ENCODE peak calls at places on chromosomes 4 and X, in nine cellular contexts. Z is Caco-2, O is astrocyte of the spinal cord, N is sigmoid colon, J is GM23338, Y is fibroblast of the aortic adventitia, R is cardiac muscle cell, I is endothelial cell, K is lower lobe of right lung. E is an unnamed sample.

GRCh38 chrX:48531359-48531954 is 8.1 kb upstream of the TBC1D25 start:
- DNase-seq in Z (no peak), R (no peak), O (peak), K (no peak), N (peak), J (no peak), Y (peak), I (no peak), E (no peak)

GRCh38 chrX:642436-643210 is 12.0 kb downstream of the SHOX start:
- DNase-seq in O (no peak), K (no peak), R (no peak), I (no peak), J (peak), Z (no peak), N (no peak), Y (no peak), E (no peak)

GRCh38 chrX:49053223-49054072 is 5.4 kb upstream of the CCDC120 start:
- DNase-seq in K (peak), J (peak), O (peak), Z (peak), I (peak), Y (peak), N (peak), R (peak), E (peak)

GRCh38 chrX:16727637-16728036 is 8.2 kb downstream of the SYAP1 start:
- DNase-seq in J (no peak), O (no peak), K (no peak), R (no peak), Z (no peak), Y (no peak), N (no peak), I (no peak), E (no peak)

GRCh38 chr4:139005774-139006173 is 9.8 kb upstream of the NOCT start:
- DNase-seq in J (no peak), Y (no peak), O (no peak), N (no peak), R (no peak), K (no peak), I (no peak), Z (no peak), E (no peak)

GRCh38 chr4:122104184-122104583 is 47.9 kb upstream of the BLTP1 start:
- DNase-seq in K (no peak), J (no peak), N (no peak), Z (no peak), O (no peak), Y (no peak), I (no peak), R (no peak), E (no peak)

GRCh38 chrX:54423161-54423888 is 16.9 kb upstream of the TSR2 start:
- DNase-seq in K (no peak), Z (no peak), I (peak), Y (no peak), R (peak), J (peak), O (no peak), N (no peak), E (peak)

GRCh38 chrX:87900320-87900908 is 382.8 kb downstream of the KLHL4 start:
- DNase-seq in I (no peak), Y (no peak), N (no peak), O (no peak), J (peak), K (no peak), Z (no peak), R (no peak), E (no peak)

GRCh38 chrX:73977542-73978169 is 326.3 kb upstream of the ZCCHC13 start:
- DNase-seq in J (peak), O (peak), K (no peak), I (no peak), Y (no peak), N (no peak), Z (no peak), R (no peak), E (no peak)

GRCh38 chr4:128241425-128241913 is 46.1 kb downstream of the PGRMC2 start:
- DNase-seq in I (no peak), J (no peak), O (peak), R (no peak), K (no peak), Z (no peak), Y (peak), N (no peak), E (no peak)

GRCh38 chr4:123593655-123594054 is 197.1 kb downstream of the SPRY1 start:
- DNase-seq in N (no peak), R (no peak), J (no peak), K (no peak), I (no peak), O (no peak), Z (no peak), Y (no peak), E (no peak)

GRCh38 chr4:107258359-107258758 is 222.2 kb upstream of the DKK2 start:
- DNase-seq in N (no peak), O (peak), I (no peak), R (no peak), K (no peak), Z (no peak), Y (peak), J (no peak), E (no peak)

GRCh38 chrX:37912286-37912685 is 64.9 kb upstream of the DYNLT3 start:
- DNase-seq in Z (no peak), K (no peak), O (peak), Y (peak), J (no peak), N (no peak), R (no peak), I (no peak), E (no peak)

GRCh38 chr4:112704991-112705845 is 68.3 kb downstream of the LARP7 start:
- DNase-seq in R (peak), K (peak), J (peak), Y (peak), N (peak), I (peak), Z (peak), O (peak), E (peak)

GRCh38 chr4:48268956-48269860 is at the start of gene TEC:
- DNase-seq in N (peak), O (no peak), Y (no peak), Z (peak), I (peak), R (peak), J (peak), K (peak), E (peak)

GRCh38 chr4:48270516-48270897 is 869 bp upstream of the TEC start:
- DNase-seq in N (no peak), Z (no peak), R (no peak), K (no peak), Y (no peak), I (no peak), J (peak), O (no peak), E (no peak)

GRCh38 chr4:48271048-48271452 is 1.4 kb upstream of the TEC start:
- DNase-seq in R (no peak), O (no peak), K (no peak), I (no peak), Z (no peak), N (no peak), J (no peak), Y (no peak), E (no peak)

GRCh38 chr4:48271626-48272025 is 2.0 kb upstream of the TEC start:
- DNase-seq in J (no peak), N (no peak), Y (no peak), R (no peak), Z (no peak), I (no peak), K (no peak), O (no peak), E (no peak)

GRCh38 chr4:48269861-48270515 is 350 bp upstream of the TEC start:
- DNase-seq in I (peak), J (peak), R (peak), O (peak), N (peak), Z (peak), K (peak), Y (peak), E (peak)
- TF ChIP-seq CTCF in I (no peak), J (peak), R (peak), O (peak), N (peak), Z (no peak), K (no peak), Y (peak), E (peak)

GRCh38 chr4:159608434-159608833 is 505.6 kb downstream of the RAPGEF2 start:
- DNase-seq in J (no peak), K (no peak), O (peak), I (no peak), Y (no peak), Z (no peak), N (no peak), R (no peak), E (no peak)
- TF ChIP-seq CTCF in J (no peak), K (no peak), O (peak), I (no peak), Y (no peak), Z (no peak), N (no peak), R (peak), E (no peak)

GRCh38 chrX:31280580-31280979 is 208.7 kb upstream of the FTHL17 start:
- DNase-seq in N (no peak), Y (no peak), K (no peak), O (no peak), I (no peak), J (no peak), Z (no peak), R (no peak), E (no peak)

GRCh38 chrX:31279359-31279758 is 207.5 kb upstream of the FTHL17 start:
- DNase-seq in Z (peak), I (no peak), O (no peak), Y (peak), J (peak), K (no peak), N (no peak), R (no peak), E (no peak)
- TF ChIP-seq CTCF in Z (peak), I (no peak), O (peak), Y (peak), J (peak), K (no peak), N (no peak), R (peak), E (peak)

DNA sequence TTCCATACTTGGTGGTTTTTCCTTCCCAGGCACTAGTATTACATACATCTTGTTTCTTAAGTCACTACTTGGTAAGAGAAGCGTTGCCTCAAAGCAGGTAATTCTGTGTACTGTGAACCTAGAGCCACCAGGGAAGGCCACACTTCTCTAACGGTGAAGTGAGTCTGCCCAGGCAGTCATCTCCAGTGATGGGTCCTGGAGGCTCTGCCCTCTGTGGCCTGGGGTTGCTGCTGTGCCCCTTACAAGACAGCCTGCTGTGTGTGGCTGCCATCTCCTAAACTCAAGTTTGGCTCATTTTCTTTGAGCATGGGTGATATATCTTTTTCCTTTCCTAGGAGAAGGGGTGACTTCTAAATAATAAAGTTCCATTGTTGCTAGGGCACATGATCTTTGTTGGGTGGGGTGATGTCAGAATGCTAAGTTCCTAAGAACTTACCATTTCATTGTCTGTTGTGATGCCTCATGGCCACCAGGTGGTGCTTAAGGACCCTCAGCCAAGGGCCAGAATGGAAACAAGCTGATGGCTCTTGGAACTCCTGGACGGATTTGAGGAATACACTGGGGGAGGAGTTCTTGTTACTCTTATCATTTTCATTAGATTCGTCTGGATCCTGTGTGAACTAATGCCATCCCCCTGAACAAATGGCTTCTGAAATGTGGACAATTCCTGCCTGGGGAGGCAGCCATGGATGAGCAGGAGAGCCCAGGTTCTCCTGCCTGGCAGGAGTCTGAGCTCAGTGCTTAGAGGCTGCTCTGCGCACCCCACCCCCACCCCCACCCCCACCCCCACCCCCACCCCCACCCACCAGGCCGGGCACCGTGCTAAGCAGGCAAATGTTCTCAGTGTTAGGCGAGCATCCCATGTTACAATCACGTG is 41.1 kb upstream of the WDR1 start:
- DNase-seq in K (peak), R (peak), Y (peak), N (peak), Z (peak), I (peak), J (peak), O (peak), E (peak)
- TF ChIP-seq CTCF in K (peak), R (peak), Y (peak), N (peak), Z (peak), I (peak), J (peak), O (peak), E (peak)

GRCh38 chr4:177375971-177376370 is 66.3 kb downstream of the AGA start:
- DNase-seq in N (no peak), K (no peak), I (no peak), Z (no peak), R (no peak), J (peak), O (peak), Y (no peak), E (no peak)
- TF ChIP-seq CTCF in N (no peak), K (no peak), I (no peak), Z (peak), R (no peak), J (no peak), O (no peak), Y (no peak), E (no peak)

GRCh38 chrX:39162322-39162721 is 361.1 kb downstream of the MID1IP1 start:
- DNase-seq in J (peak), Y (no peak), R (no peak), I (peak), N (no peak), Z (no peak), O (no peak), K (peak), E (peak)
- TF ChIP-seq CTCF in J (no peak), Y (no peak), R (no peak), I (no peak), N (peak), Z (no peak), O (no peak), K (peak), E (peak)

GRCh38 chr4:114161809-114162208 is 182.4 kb upstream of the ARSJ start:
- DNase-seq in Y (no peak), O (no peak), N (no peak), K (no peak), J (peak), I (no peak), Z (no peak), R (no peak), E (no peak)
- TF ChIP-seq CTCF in Y (no peak), O (no peak), N (no peak), K (no peak), J (peak), I (no peak), Z (peak), R (no peak), E (no peak)

DNA sequence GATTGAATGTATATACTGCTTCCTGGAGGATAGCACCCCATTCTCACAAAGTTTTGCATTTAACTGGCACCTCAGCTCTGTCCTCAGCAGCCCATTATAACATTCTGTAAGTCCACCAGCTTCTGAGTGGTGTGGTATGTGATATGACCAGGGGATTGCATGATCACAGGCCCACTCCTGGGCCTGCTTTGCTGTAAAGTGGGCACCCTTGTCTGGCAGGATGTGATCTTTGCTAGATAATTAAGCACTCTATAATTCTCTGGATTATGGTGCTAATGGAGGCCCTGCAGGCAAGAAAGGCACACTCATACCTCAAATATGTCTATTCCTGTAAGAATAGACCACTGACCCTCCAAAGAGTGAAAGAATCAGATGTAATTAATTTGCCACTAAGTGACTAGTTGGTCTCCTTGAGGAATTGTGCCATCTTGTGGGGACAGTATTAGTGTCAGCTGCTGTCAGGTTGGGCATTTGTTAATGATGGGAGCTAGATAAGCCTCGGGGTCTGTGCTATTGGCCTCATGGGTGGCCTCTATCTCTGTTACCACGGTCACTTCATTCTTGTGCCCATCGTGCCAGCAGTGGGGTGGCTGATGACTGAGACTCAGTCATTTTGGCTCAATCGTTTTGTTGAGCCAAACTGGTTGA is 2.2 kb upstream of the CFI start:
- DNase-seq in O (peak), J (peak), R (peak), Z (peak), Y (peak), N (no peak), I (peak), K (no peak), E (no peak)
- TF ChIP-seq CTCF in O (peak), J (peak), R (peak), Z (peak), Y (peak), N (peak), I (no peak), K (peak), E (peak)

GRCh38 chr4:168390041-168390440 is 71.5 kb upstream of the DDX60 start:
- DNase-seq in Y (no peak), R (no peak), I (no peak), K (no peak), O (no peak), Z (no peak), J (no peak), N (no peak), E (no peak)

GRCh38 chr4:168398589-168398988 is 80.0 kb upstream of the DDX60 start:
- DNase-seq in K (no peak), O (no peak), I (no peak), N (no peak), R (no peak), J (peak), Y (no peak), Z (no peak), E (no peak)

GRCh38 chr4:168397611-168398169 is 79.1 kb upstream of the DDX60 start:
- DNase-seq in N (no peak), O (no peak), Y (no peak), J (no peak), I (no peak), K (no peak), R (no peak), Z (no peak), E (no peak)

GRCh38 chr4:168398188-168398587 is 79.6 kb upstream of the DDX60 start:
- DNase-seq in J (no peak), Y (no peak), R (no peak), K (no peak), O (no peak), I (no peak), N (no peak), Z (no peak), E (no peak)

GRCh38 chr4:168394556-168394955 is 76.0 kb upstream of the DDX60 start:
- DNase-seq in K (no peak), Z (no peak), J (no peak), I (no peak), Y (no peak), R (no peak), N (no peak), O (no peak), E (no peak)
- TF ChIP-seq CTCF in K (no peak), Z (no peak), J (no peak), I (no peak), Y (no peak), R (no peak), N (no peak), O (no peak), E (no peak)

E was measured in nephron progenitor cell.